ENCODE peak calls at places on chromosomes 2 and 18, in nine cellular contexts. E, A, R, V, I, G, P, H and M are unnamed samples.

GRCh38 chr2:201406077-201406662 is 45.1 kb downstream of the TRAK2 start:
- DNase-seq in V (peak; percentile 87), P (no peak), R (no peak), A (no peak), I (no peak), H (no peak), G (peak; percentile 9), E (no peak), M (no peak)

GRCh38 chr2:12106440-12107080 is 360.1 kb downstream of the LPIN1 start:
- DNase-seq in E (no peak), H (peak; percentile 63), V (peak; percentile 99), P (no peak), I (no peak), R (no peak), A (no peak), G (peak; percentile 69), M (peak; percentile 17)

GRCh38 chr18:58865714-58866113 is 1.0 kb downstream of the ZNF532 start:
- DNase-seq in E (peak; percentile 43), I (no peak), V (no peak), H (no peak), G (no peak), R (no peak), P (no peak), A (no peak), M (no peak)

GRCh38 chr2:96764253-96764637 is 3.5 kb downstream of the CNNM4 start:
- DNase-seq in H (no peak), E (peak; percentile 70), R (peak; percentile 32), I (peak; percentile 32), P (peak; percentile 42), V (no peak), G (no peak), A (no peak), M (no peak)

GRCh38 chr2:201730651-201731280 is 32.3 kb upstream of the MPP4 start:
- DNase-seq in P (no peak), A (no peak), E (no peak), H (no peak), V (no peak), I (no peak), G (no peak), R (no peak), M (no peak)

GRCh38 chr2:79105259-79105658 is 15.0 kb upstream of the REG1A start:
- DNase-seq in R (no peak), A (no peak), G (no peak), H (no peak), I (no peak), E (no peak), V (no peak), P (no peak), M (no peak)

GRCh38 chr2:130869441-130870160 is 32.9 kb downstream of the ARHGEF4 start:
- DNase-seq in G (no peak), R (no peak), V (no peak), E (peak; percentile 31), A (no peak), H (no peak), P (no peak), I (no peak), M (no peak)

GRCh38 chr2:55148269-55148668 is 83.8 kb downstream of the CLHC1 start:
- DNase-seq in V (peak; percentile 74), E (no peak), H (no peak), I (no peak), R (no peak), P (no peak), A (no peak), G (no peak), M (no peak)

GRCh38 chr2:20457027-20457426 is 10.2 kb downstream of the RHOB start:
- DNase-seq in P (no peak), G (no peak), E (no peak), A (no peak), H (no peak), R (no peak), I (no peak), V (peak; percentile 65), M (peak; percentile 40)

GRCh38 chr18:64720781-64721464 is 572.0 kb upstream of the LINC00305 start:
- DNase-seq in I (peak; percentile 26), P (peak; percentile 78), E (peak; percentile 54), A (no peak), R (peak; percentile 8), G (no peak), H (no peak), V (no peak), M (no peak)

GRCh38 chr2:112884869-112885502 is 26.0 kb upstream of the IL37 start:
- DNase-seq in H (peak; percentile 41), G (peak; percentile 92), V (no peak), A (peak; percentile 80), E (peak; percentile 96), I (no peak), P (peak; percentile 71), R (peak; percentile 89), M (peak; percentile 85)

GRCh38 chr2:191222952-191223351 is 22.3 kb upstream of the MYO1B start:
- DNase-seq in V (no peak), P (no peak), I (no peak), H (no peak), R (no peak), E (no peak), G (no peak), A (no peak), M (no peak)

DNA sequence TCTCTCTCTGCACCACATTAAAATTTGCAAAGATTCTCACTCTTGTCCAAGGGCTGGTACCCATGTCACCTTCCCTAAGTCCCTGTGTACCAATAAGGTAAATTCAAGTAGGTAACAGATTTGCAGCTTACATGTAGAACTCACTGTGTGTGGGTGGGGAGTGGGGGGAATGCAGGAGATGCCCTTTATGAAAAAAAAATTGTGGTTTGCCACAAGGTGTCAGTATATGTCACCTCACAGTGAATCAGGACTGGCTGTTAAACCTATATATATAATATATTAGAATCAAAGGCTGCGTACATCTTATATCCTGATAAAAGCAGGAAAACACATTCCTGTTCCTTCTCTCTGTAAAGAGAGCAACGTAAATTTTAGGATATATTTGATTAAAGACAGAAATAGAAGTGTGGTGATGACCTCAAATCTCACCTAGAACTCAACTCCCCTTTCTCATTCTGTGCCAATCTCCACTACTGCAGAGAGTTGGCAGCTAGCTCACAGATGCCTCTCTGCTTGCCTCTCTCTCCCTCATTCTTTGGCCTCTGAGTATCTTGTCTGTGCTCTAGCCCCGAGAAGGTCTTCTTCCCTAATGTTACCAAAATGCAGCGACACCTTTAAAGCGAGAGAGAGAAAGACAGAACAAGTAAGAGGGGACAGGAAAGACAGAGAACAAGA is 529 bp downstream of the XDH start:
- DNase-seq in H (peak; percentile 36), A (no peak), P (peak; percentile 6), I (no peak), E (no peak), G (no peak), R (no peak), V (no peak), M (no peak)
- TF ChIP-seq CTCF in H (peak; percentile 58), A (no peak), P (peak; percentile 50), I (no peak), E (peak; percentile 69), G (peak; percentile 31), R (no peak), V (peak; percentile 10), M (no peak)

GRCh38 chr2:237310515-237311114 is 103.3 kb downstream of the COL6A3 start:
- DNase-seq in P (no peak), E (no peak), H (no peak), V (peak; percentile 77), G (no peak), R (no peak), A (no peak), I (no peak), M (no peak)
- TF ChIP-seq CTCF in P (no peak), E (peak; percentile 25), H (no peak), V (no peak), G (peak; percentile 14), R (no peak), A (no peak), I (no peak), M (no peak)

GRCh38 chr18:49944681-49945080 is 131.3 kb upstream of the ACAA2 start:
- DNase-seq in H (peak; percentile 10), A (no peak), G (no peak), V (peak; percentile 7), I (no peak), E (peak; percentile 69), R (peak; percentile 35), P (no peak), M (no peak)
- TF ChIP-seq CTCF in H (peak; percentile 5), A (no peak), G (peak; percentile 37), V (no peak), I (no peak), E (peak; percentile 52), R (no peak), P (peak; percentile 6), M (no peak)

GRCh38 chr18:77061946-77062517 is 70.6 kb downstream of the MBP start:
- DNase-seq in E (peak; percentile 74), G (no peak), P (peak; percentile 57), V (no peak), H (no peak), I (no peak), R (no peak), A (no peak), M (no peak)
- TF ChIP-seq CTCF in E (peak; percentile 63), G (peak; percentile 35), P (peak; percentile 59), V (no peak), H (no peak), I (peak; percentile 61), R (no peak), A (no peak), M (peak; percentile 16)

GRCh38 chr2:47195149-47195548 is 40.0 kb upstream of the STPG4 start:
- DNase-seq in H (peak; percentile 53), R (no peak), E (no peak), P (no peak), G (no peak), I (no peak), V (no peak), A (no peak), M (no peak)
- TF ChIP-seq CTCF in H (peak; percentile 20), R (no peak), E (no peak), P (no peak), G (no peak), I (no peak), V (no peak), A (no peak), M (no peak)